ENCODE peak calls at places on chromosomes 11 and 22, in ten cellular contexts. G, O, U, W, K, Z, N, T, R and H are unnamed samples.

GRCh38 chr11:6437993-6438392 is 2.8 kb downstream of the HPX start:
- DNase-seq in G (no peak), O (no peak), U (no peak), W (no peak), K (no peak), Z (no peak), N (no peak), T (no peak), R (peak), H (no peak)

GRCh38 chr11:24524156-24524555 is 27.3 kb downstream of the LUZP2 start:
- DNase-seq in G (no peak), O (no peak), U (no peak), W (no peak), K (no peak), Z (no peak), N (no peak), T (no peak), R (no peak), H (no peak)

GRCh38 chr11:32420937-32421532 is 14.3 kb downstream of the WT1 start:
- DNase-seq in G (no peak), O (no peak), U (no peak), W (no peak), K (no peak), Z (no peak), N (no peak), T (no peak), R (peak), H (no peak)

GRCh38 chr11:107916671-107917241 is 11.5 kb upstream of the RAB39A start:
- DNase-seq in G (peak), O (no peak), U (peak), W (peak), K (peak), Z (peak), N (no peak), T (peak), R (peak), H (no peak)

GRCh38 chr22:26579331-26579886 is 10.5 kb downstream of the TPST2 start:
- DNase-seq in G (no peak), O (no peak), U (no peak), W (no peak), K (no peak), Z (no peak), N (no peak), T (no peak), R (peak), H (no peak)

GRCh38 chr22:44928711-44929347 is 81.0 kb downstream of the PHF21B start:
- DNase-seq in G (no peak), O (no peak), U (no peak), W (no peak), K (no peak), Z (no peak), N (no peak), T (no peak), R (no peak), H (no peak)

GRCh38 chr11:95363710-95364109 is 132.7 kb upstream of the SESN3 start:
- DNase-seq in G (no peak), O (no peak), U (peak), W (no peak), K (no peak), Z (no peak), N (no peak), T (no peak), R (no peak), H (no peak)

GRCh38 chr22:31139866-31140716 is at the start of gene PLA2G3:
- DNase-seq in G (peak), O (peak), U (peak), W (no peak), K (peak), Z (peak), N (peak), T (no peak), R (no peak), H (no peak)

GRCh38 chr11:111761056-111761455 is 5.1 kb downstream of the PPP2R1B start:
- DNase-seq in G (no peak), O (no peak), U (no peak), W (no peak), K (no peak), Z (no peak), N (no peak), T (no peak), R (no peak), H (no peak)

GRCh38 chr11:119537641-119538253 is 114.8 kb upstream of the THY1 start:
- DNase-seq in G (no peak), O (no peak), U (no peak), W (no peak), K (no peak), Z (no peak), N (no peak), T (peak), R (no peak), H (no peak)

GRCh38 chr11:101126551-101127347 is 2.9 kb downstream of the PGR start:
- DNase-seq in G (peak), O (peak), U (peak), W (peak), K (no peak), Z (peak), N (no peak), T (no peak), R (no peak), H (no peak)

GRCh38 chr11:115759622-115760527 is 255.7 kb upstream of the CADM1 start:
- DNase-seq in G (no peak), O (no peak), U (peak), W (peak), K (peak), Z (no peak), N (no peak), T (no peak), R (no peak), H (no peak)

GRCh38 chr11:74112877-74113276 is 57.9 kb downstream of the C2CD3 start:
- DNase-seq in G (no peak), O (no peak), U (no peak), W (no peak), K (no peak), Z (no peak), N (no peak), T (no peak), R (no peak), H (no peak)

GRCh38 chr11:62724171-62724570 is 3.1 kb downstream of the HNRNPUL2 start:
- DNase-seq in G (no peak), O (no peak), U (no peak), W (no peak), K (no peak), Z (no peak), N (no peak), T (no peak), R (no peak), H (no peak)

GRCh38 chr11:27469333-27469680 is 3.3 kb downstream of the LGR4 start:
- DNase-seq in G (no peak), O (no peak), U (no peak), W (no peak), K (no peak), Z (no peak), N (no peak), T (no peak), R (no peak), H (no peak)

GRCh38 chr11:44434191-44434590 is 124.3 kb upstream of the ALX4 start:
- DNase-seq in G (no peak), O (no peak), U (no peak), W (no peak), K (no peak), Z (no peak), N (no peak), T (no peak), R (no peak), H (no peak)

GRCh38 chr11:130213979-130214281 is 54.3 kb downstream of the ST14 start:
- DNase-seq in G (no peak), O (peak), U (no peak), W (peak), K (peak), Z (no peak), N (no peak), T (peak), R (no peak), H (no peak)

GRCh38 chr22:46329616-46330015 is 5.9 kb upstream of the TRMU start:
- DNase-seq in G (no peak), O (no peak), U (no peak), W (no peak), K (no peak), Z (no peak), N (no peak), T (no peak), R (no peak), H (no peak)

GRCh38 chr22:20520093-20520511 is 12.7 kb downstream of the MED15 start:
- DNase-seq in G (no peak), O (no peak), U (no peak), W (no peak), K (no peak), Z (peak), N (peak), T (no peak), R (no peak), H (no peak)

GRCh38 chr11:76560219-76560618 is 110.3 kb downstream of the LRRC32 start:
- DNase-seq in G (no peak), O (no peak), U (no peak), W (no peak), K (no peak), Z (peak), N (no peak), T (no peak), R (no peak), H (no peak)

GRCh38 chr22:30474683-30475424 is 3.0 kb upstream of the SEC14L3 start:
- DNase-seq in G (no peak), O (no peak), U (peak), W (no peak), K (no peak), Z (no peak), N (no peak), T (no peak), R (no peak), H (no peak)

GRCh38 chr11:2901854-2902783 is 16.5 kb upstream of the CDKN1C start:
- DNase-seq in G (peak), O (peak), U (peak), W (peak), K (peak), Z (peak), N (peak), T (peak), R (peak), H (peak)

GRCh38 chr11:83303358-83303757 is 17.2 kb upstream of the CCDC90B start:
- DNase-seq in G (no peak), O (no peak), U (no peak), W (no peak), K (no peak), Z (no peak), N (no peak), T (no peak), R (no peak), H (no peak)

GRCh38 chr22:29095459-29095858 is 22.6 kb downstream of the KREMEN1 start:
- DNase-seq in G (no peak), O (no peak), U (no peak), W (no peak), K (no peak), Z (no peak), N (no peak), T (no peak), R (no peak), H (no peak)

GRCh38 chr11:111733655-111734088 is 32.5 kb downstream of the PPP2R1B start:
- DNase-seq in G (no peak), O (no peak), U (no peak), W (no peak), K (no peak), Z (no peak), N (no peak), T (peak), R (no peak), H (no peak)

GRCh38 chr22:49487950-49488349 is 339.7 kb downstream of the BRD1 start:
- DNase-seq in G (no peak), O (no peak), U (no peak), W (no peak), K (no peak), Z (no peak), N (no peak), T (no peak), R (no peak), H (no peak)

GRCh38 chr11:119566299-119566698 is 143.3 kb upstream of the THY1 start:
- DNase-seq in G (no peak), O (no peak), U (no peak), W (no peak), K (no peak), Z (no peak), N (no peak), T (no peak), R (no peak), H (no peak)

GRCh38 chr11:112509300-112509699 is 248.6 kb upstream of the PLET1 start:
- DNase-seq in G (no peak), O (no peak), U (no peak), W (no peak), K (no peak), Z (no peak), N (no peak), T (no peak), R (no peak), H (no peak)

GRCh38 chr11:45852018-45852711 is 4.9 kb downstream of the CRY2 start:
- DNase-seq in G (peak), O (no peak), U (peak), W (no peak), K (no peak), Z (no peak), N (no peak), T (peak), R (no peak), H (no peak)
- TF ChIP-seq CTCF in G (no peak), O (no peak), U (no peak), W (no peak), K (no peak), Z (no peak), N (no peak), T (no peak), R (no peak), H (no peak)

GRCh38 chr11:96530473-96530872 is 140.7 kb downstream of the JRKL start:
- DNase-seq in G (no peak), O (no peak), U (no peak), W (no peak), K (no peak), Z (no peak), N (no peak), T (no peak), R (no peak), H (no peak)

GRCh38 chr11:96520939-96521338 is 131.1 kb downstream of the JRKL start:
- DNase-seq in G (no peak), O (no peak), U (no peak), W (no peak), K (no peak), Z (no peak), N (no peak), T (no peak), R (no peak), H (no peak)

GRCh38 chr11:96524475-96524874 is 134.7 kb downstream of the JRKL start:
- DNase-seq in G (peak), O (no peak), U (no peak), W (no peak), K (no peak), Z (no peak), N (peak), T (no peak), R (no peak), H (no peak)
- TF ChIP-seq CTCF in G (peak), O (no peak), U (peak), W (no peak), K (no peak), Z (no peak), N (no peak), T (peak), R (peak), H (no peak)

DNA sequence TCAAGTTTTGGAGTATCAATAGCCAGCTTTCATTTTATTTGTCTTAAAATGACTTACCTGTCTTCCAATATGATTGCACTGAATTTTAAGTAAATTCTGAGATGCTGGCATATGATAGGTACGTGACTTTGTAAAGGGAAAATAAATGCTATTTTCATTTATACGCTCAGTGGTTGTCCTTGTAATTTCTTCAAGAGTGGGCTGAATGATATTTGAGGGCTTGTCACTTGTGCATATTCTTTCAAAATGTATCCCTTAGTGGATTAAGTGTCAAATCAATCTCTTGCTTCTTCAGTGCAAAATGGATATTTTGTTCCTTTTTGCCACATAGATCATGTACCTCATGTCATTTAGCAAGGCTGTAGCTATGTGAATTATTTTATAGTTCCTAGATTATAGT is 56.8 kb downstream of the GAS2 start:
- DNase-seq in G (no peak), O (no peak), U (no peak), W (no peak), K (no peak), Z (no peak), N (no peak), T (no peak), R (no peak), H (no peak)
- TF ChIP-seq CTCF in G (no peak), O (no peak), U (no peak), W (no peak), K (no peak), Z (no peak), N (no peak), T (no peak), R (no peak), H (no peak)

GRCh38 chr22:24106385-24107381 is 74.6 kb upstream of the SUSD2 start:
- DNase-seq in G (peak), O (no peak), U (peak), W (no peak), K (no peak), Z (peak), N (no peak), T (no peak), R (peak), H (no peak)

GRCh38 chr22:24107668-24108067 is 73.6 kb upstream of the SUSD2 start:
- DNase-seq in G (peak), O (peak), U (no peak), W (no peak), K (no peak), Z (peak), N (peak), T (peak), R (no peak), H (no peak)

GRCh38 chr22:24109649-24110048 is 71.6 kb upstream of the SUSD2 start:
- DNase-seq in G (no peak), O (no peak), U (no peak), W (no peak), K (no peak), Z (no peak), N (no peak), T (no peak), R (no peak), H (no peak)

GRCh38 chr22:24105661-24106060 is 75.6 kb upstream of the SUSD2 start:
- DNase-seq in G (no peak), O (no peak), U (no peak), W (no peak), K (no peak), Z (no peak), N (no peak), T (no peak), R (no peak), H (no peak)

GRCh38 chr22:24108073-24108472 is 73.2 kb upstream of the SUSD2 start:
- DNase-seq in G (no peak), O (no peak), U (peak), W (no peak), K (no peak), Z (no peak), N (no peak), T (no peak), R (no peak), H (no peak)
- TF ChIP-seq CTCF in G (peak), O (no peak), U (peak), W (no peak), K (peak), Z (no peak), N (no peak), T (no peak), R (peak), H (no peak)

GRCh38 chr11:395866-396265 is 1.9 kb downstream of the PKP3 start:
- DNase-seq in G (no peak), O (no peak), U (no peak), W (no peak), K (no peak), Z (no peak), N (no peak), T (no peak), R (no peak), H (no peak)

GRCh38 chr11:394034-394857 is at the start of gene PKP3:
- DNase-seq in G (peak), O (peak), U (peak), W (peak), K (peak), Z (peak), N (peak), T (no peak), R (no peak), H (no peak)

GRCh38 chr11:396948-397548 is 3.0 kb downstream of the PKP3 start:
- DNase-seq in G (peak), O (no peak), U (no peak), W (no peak), K (no peak), Z (peak), N (peak), T (no peak), R (no peak), H (no peak)

GRCh38 chr11:394858-395655 is 1.0 kb downstream of the PKP3 start:
- DNase-seq in G (no peak), O (no peak), U (no peak), W (no peak), K (no peak), Z (no peak), N (no peak), T (no peak), R (no peak), H (no peak)

DNA sequence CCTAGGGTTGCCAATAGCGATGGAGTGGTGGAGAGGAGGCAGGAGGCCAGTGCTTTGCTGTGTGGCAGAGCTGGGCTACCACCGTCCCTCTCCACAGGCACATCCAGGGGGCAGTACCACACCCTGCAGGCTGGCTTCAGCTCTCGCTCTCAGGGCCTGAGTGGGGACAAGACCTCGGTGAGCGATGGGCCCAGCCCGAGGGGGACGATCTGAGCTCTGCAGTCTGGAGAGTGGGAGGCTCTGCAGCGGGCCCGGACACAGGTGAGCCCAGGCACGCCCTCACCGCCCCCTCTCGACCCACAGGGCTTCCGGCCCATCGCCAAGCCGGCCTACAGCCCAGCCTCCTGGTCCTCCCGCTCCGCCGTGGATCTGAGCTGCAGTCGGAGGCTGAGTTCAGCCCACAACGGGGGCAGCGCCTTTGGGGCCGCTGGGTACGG is 2.5 kb downstream of the PKP3 start:
- DNase-seq in G (peak), O (no peak), U (peak), W (no peak), K (no peak), Z (peak), N (no peak), T (no peak), R (no peak), H (no peak)
- TF ChIP-seq CTCF in G (peak), O (no peak), U (peak), W (no peak), K (no peak), Z (peak), N (peak), T (peak), R (no peak), H (peak)

DNA sequence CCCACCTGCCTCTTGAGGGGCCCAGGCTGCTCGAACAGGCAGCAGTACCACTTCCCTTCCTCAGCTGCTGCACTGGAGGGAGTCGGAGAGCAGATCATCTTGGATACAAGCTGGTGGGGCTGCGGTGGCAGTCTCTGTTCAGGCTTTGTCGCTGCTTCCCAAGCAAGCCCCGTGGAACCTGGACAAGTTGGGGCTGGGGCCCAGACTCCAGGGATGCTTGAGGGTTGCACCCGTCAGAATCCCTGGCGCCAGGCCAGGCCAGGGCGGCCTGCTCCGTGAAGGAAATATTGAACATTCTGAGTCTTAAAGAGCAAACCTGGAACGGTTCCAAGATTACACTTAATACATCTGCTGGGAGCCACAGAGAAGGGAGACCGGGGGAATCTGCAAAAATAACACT is 310.1 kb upstream of the SORL1-AS1 start:
- DNase-seq in G (peak), O (no peak), U (peak), W (peak), K (no peak), Z (peak), N (peak), T (no peak), R (peak), H (no peak)
- TF ChIP-seq CTCF in G (peak), O (no peak), U (no peak), W (no peak), K (no peak), Z (no peak), N (peak), T (no peak), R (no peak), H (no peak)

GRCh38 chr11:128195057-128195751 is 392.2 kb downstream of the ETS1 start:
- DNase-seq in G (no peak), O (no peak), U (no peak), W (no peak), K (no peak), Z (no peak), N (no peak), T (no peak), R (no peak), H (no peak)
- TF ChIP-seq CTCF in G (no peak), O (no peak), U (no peak), W (no peak), K (no peak), Z (no peak), N (no peak), T (no peak), R (no peak), H (no peak)